ENCODE peak calls at places on chromosomes 5 and 9, in four cellular contexts. J is ovary, F is sigmoid colon, B is transverse colon. W is an unnamed sample.

GRCh38 chr5:140295414-140295813 is 7.5 kb downstream of the PFDN1 start:
- DNase-seq in B (peak; percentile 27), F (peak; percentile 77), J (no peak), W (peak; percentile 37)

GRCh38 chr5:128487041-128487440 is 51.0 kb downstream of the FBN2 start:
- DNase-seq in F (no peak), B (no peak), J (no peak), W (no peak)

GRCh38 chr9:70479880-70480291 is 65.4 kb upstream of the KLF9 start:
- DNase-seq in F (peak; percentile 72), B (peak; percentile 48), J (peak; percentile 38), W (peak; percentile 34)

GRCh38 chr5:83562817-83563557 is 91.4 kb downstream of the VCAN start:
- DNase-seq in J (no peak), F (no peak), B (no peak), W (no peak)

GRCh38 chr9:113581865-113582697 is 118.6 kb downstream of the RGS3 start:
- DNase-seq in B (peak; percentile 87), F (peak; percentile 91), J (peak; percentile 76), W (peak; percentile 84)

GRCh38 chr9:128421474-128422010 is 885 bp downstream of the CERCAM start:
- DNase-seq in J (peak; percentile 47), F (no peak), B (no peak), W (no peak)

GRCh38 chr5:178786859-178787499 is 56.5 kb upstream of the ZNF354A start:
- DNase-seq in J (no peak), B (no peak), F (no peak), W (peak; percentile 48)

GRCh38 chr5:32443145-32443540 is 1.4 kb downstream of the ZFR start:
- DNase-seq in J (no peak), B (no peak), F (no peak), W (no peak)

GRCh38 chr5:172153695-172154094 is 34.3 kb downstream of the STK10 start:
- DNase-seq in F (no peak), J (no peak), B (no peak), W (no peak)

GRCh38 chr9:125484632-125485282 is 222.3 kb downstream of the MAPKAP1 start:
- DNase-seq in J (no peak), B (no peak), F (peak; percentile 86), W (no peak)

GRCh38 chr9:138103111-138103823 is 225.7 kb downstream of the CACNA1B start:
- DNase-seq in J (no peak), F (no peak), B (no peak), W (peak; percentile 9)

GRCh38 chr5:155023320-155023719 is 9.8 kb downstream of the KIF4B start:
- DNase-seq in J (no peak), F (no peak), B (no peak), W (no peak)

GRCh38 chr5:155082401-155082800 is 68.8 kb downstream of the KIF4B start:
- DNase-seq in J (no peak), B (no peak), F (no peak), W (no peak)

GRCh38 chr5:141245250-141245717 is at the start of gene PCDHB15:
- DNase-seq in F (no peak), B (peak; percentile 13), J (peak; percentile 50), W (no peak)

GRCh38 chr9:127817881-127818434 is 15.3 kb downstream of the FPGS start:
- DNase-seq in J (no peak), B (no peak), F (no peak), W (no peak)

GRCh38 chr9:79578891-79579290 is 7.1 kb downstream of the TLE4 start:
- DNase-seq in F (no peak), J (no peak), B (no peak), W (no peak)

GRCh38 chr9:79579624-79580023 is 7.9 kb downstream of the TLE4 start:
- DNase-seq in B (no peak), F (no peak), J (no peak), W (no peak)

GRCh38 chr9:79580065-79580464 is 8.3 kb downstream of the TLE4 start:
- DNase-seq in F (no peak), J (no peak), B (no peak), W (no peak)

GRCh38 chr9:79581794-79582193 is 10.0 kb downstream of the TLE4 start:
- DNase-seq in F (no peak), J (no peak), B (no peak), W (no peak)

GRCh38 chr9:79581388-79581787 is 9.6 kb downstream of the TLE4 start:
- DNase-seq in J (no peak), F (no peak), B (peak; percentile 15), W (peak; percentile 33)
- H3K27ac ChIP-seq in J (no peak overlapping the region), F (no peak overlapping the region), B (no peak overlapping the region), W (peak overlapping the region; percentile 1)

DNA sequence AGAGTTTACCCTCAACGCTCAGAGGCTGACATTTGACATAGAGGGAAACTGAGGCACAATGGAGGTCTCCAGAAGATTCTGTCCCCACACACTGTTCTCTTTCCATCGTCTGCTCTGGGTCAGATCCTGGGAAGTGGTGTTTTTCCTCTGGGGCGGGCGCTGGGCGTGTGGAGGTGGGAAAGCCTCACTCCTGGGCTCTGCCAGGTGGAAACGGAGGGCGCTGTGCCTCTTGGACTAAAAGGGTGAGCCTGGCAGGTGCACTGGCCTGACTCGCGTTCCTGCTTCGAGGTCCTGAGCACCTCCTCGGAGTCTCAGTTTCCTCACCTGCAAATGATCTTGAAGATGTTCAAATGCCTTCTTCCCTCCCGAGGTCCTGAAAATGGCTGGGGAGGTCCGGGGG is 25.7 kb upstream of the FCN1 start:
- DNase-seq in F (no peak), J (no peak), B (no peak), W (no peak)
- TF ChIP-seq EP300 in F (no peak), J (no peak), B (no peak), W (no peak)

DNA sequence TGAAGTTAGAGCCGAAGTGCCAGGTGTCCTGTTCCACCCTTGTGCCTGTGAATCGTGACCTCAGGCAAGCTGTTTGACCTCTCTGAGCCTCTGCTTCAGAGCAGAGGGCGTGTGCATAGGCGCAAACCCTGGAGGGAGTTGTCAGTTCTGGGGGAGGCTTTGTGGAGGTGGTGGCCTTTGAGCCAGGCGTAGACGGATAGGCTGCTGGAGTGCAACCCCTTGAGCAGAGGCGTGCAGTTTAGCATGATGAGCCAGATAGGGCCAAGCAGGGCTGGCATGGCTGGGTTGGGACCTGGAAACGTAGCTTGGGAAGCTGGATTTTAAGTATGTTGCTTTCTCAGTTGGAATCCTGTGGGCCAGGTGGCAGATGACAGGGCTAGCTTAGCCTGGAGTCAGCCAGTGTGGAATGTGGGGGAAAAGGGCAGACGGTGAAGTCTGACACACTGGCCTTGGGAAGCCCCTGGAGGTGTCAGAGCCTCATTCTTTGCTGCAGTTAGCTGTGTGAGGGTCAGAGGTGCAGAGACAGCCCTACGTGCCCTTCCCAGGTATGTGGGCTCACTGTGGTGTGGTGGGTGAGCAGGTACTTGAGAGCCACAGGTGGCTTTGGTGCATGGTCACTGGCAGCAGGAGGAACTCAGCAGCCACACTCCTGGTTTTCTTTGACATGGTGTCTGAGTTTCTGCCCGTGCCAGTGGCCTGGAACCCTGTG is 93.4 kb downstream of the DAB2IP start:
- DNase-seq in B (no peak), J (peak; percentile 37), F (no peak), W (no peak)
- H3K27ac ChIP-seq in B (peak overlapping the region; percentile 93), J (peak overlapping the region; percentile 92), F (peak overlapping the region; percentile 90), W (peak overlapping the region; percentile 93)

GRCh38 chr5:53109436-53110127 is at the start of gene MOCS2:
- DNase-seq in J (peak; percentile 90), B (peak; percentile 94), F (peak; percentile 94), W (peak; percentile 94)
- TF ChIP-seq EP300 in J (no peak), B (no peak), F (no peak), W (no peak)

DNA sequence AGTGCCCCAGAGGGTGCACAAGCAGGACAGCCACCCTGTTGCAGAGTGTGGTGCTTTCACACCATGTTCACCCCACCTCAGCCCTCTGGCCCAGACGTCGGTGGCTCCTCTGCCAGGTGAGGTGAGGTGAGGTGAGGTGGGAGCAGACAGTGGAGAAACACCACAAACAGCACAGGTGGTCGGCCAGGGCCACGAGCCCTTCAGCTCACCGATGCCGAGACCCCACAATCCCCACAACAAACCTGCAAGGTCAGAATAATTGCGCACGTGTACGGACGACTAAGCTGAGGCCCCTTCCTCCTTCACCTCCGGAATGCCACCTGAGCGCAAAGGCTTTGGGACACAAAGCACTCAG is 10.5 kb downstream of the BRD3 start:
- DNase-seq in B (peak; percentile 5), F (no peak), J (no peak), W (no peak)
- H3K27ac ChIP-seq in B (no peak overlapping the region), F (no peak overlapping the region), J (no peak overlapping the region), W (no peak overlapping the region)

DNA sequence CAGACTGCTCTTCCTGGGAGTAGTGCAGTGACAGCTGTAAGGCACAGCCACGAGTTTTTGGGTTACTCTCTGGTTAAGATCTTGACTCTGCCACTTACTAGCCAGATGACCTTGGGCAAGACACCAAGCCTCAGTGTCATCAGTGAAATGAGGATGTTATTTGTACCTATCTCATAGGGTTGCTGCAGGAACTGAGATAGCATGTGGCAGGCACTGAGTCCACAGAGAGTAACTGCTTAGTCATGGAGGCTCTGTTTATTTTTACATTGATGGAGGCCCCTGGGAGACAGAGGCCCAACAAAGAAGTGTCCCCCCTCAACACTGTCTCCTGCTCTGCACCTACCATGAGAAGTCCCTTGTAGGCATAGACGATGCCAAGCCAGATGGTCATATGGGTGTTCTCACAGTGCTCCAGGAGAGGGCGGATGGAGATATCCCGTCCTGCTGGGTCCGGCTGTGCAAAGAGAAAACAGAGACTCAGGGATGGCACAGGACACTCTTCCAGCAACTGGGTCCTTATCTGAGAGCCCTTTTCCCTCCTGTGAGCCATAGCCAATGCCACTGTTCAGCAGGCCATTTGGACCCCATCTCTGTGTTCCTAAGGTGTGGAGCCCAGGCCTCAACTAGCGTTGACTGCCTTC is 55.4 kb upstream of the TBC1D2 start:
- DNase-seq in F (no peak), J (no peak), B (no peak), W (no peak)
- TF ChIP-seq EP300 in F (no peak), J (no peak), B (no peak), W (no peak)

GRCh38 chr9:36623280-36623679 is 50.6 kb downstream of the MELK start:
- DNase-seq in B (no peak), J (no peak), F (no peak), W (no peak)

GRCh38 chr9:36625006-36625600 is 52.4 kb downstream of the MELK start:
- DNase-seq in J (peak; percentile 75), B (peak; percentile 8), F (peak; percentile 74), W (no peak)
- H3K27ac ChIP-seq in J (peak overlapping the region; percentile 74), B (no peak overlapping the region), F (no peak overlapping the region), W (no peak overlapping the region)

GRCh38 chr5:158801286-158801685 is 298.4 kb downstream of the EBF1 start:
- DNase-seq in F (no peak), B (no peak), J (no peak), W (no peak)

GRCh38 chr5:158805195-158805594 is 294.5 kb downstream of the EBF1 start:
- DNase-seq in F (no peak), B (no peak), J (no peak), W (no peak)

GRCh38 chr5:158798140-158798539 is 301.6 kb downstream of the EBF1 start:
- DNase-seq in J (no peak), B (no peak), F (no peak), W (no peak)

GRCh38 chr5:158807947-158808346 is 291.8 kb downstream of the EBF1 start:
- DNase-seq in J (no peak), B (no peak), F (no peak), W (no peak)

DNA sequence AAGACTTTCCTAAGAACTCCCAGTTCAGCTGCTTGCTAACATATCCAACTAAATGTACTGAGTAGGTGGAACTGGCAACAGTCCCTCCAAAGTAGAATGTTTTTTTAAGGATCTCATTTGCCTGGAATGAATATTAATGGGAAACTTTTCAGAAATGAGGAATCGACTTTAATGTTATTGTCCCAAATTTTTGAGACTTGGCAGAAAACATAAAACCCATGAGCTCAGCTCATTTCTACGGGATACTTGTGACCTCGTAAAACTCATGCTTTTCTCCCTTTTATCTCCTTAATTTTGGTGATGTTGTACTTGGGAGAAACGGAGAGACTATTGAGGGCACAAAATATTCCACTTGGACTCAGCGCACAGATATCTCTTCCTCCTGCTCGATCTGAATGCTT is 296.8 kb downstream of the EBF1 start:
- DNase-seq in J (no peak), F (no peak), B (no peak), W (no peak)
- TF ChIP-seq EP300 in J (no peak), F (no peak), B (no peak), W (no peak)

W was measured in stomach.